ENCODE peak calls at places on chromosomes 1 and 21, in ten cellular contexts. X is BE2C; T is esophagus muscularis mucosa; Y is ovary; L is CD8-positive, alpha-beta memory T cell; B is A673; U is cardiac muscle cell; Q is adrenal gland; J is naive thymus-derived CD4-positive, alpha-beta T cell; I is K562. K is an unnamed sample.

GRCh38 chr1:31760422-31760900 is 3.7 kb downstream of the ADGRB2 start:
- DNase-seq in B (no peak), Y (no peak), U (no peak), Q (no peak), X (no peak), T (no peak), J (peak; percentile 41), L (no peak), I (no peak), K (no peak)

GRCh38 chr1:181972256-181972655 is 89.3 kb downstream of the ZNF648 start:
- DNase-seq in B (no peak), J (no peak), L (no peak), Y (no peak), T (no peak), I (no peak), X (no peak), U (no peak), Q (no peak), K (no peak)

GRCh38 chr1:91968334-91968733 is 19.1 kb downstream of the BRDT start:
- DNase-seq in L (no peak), T (no peak), X (no peak), B (no peak), I (no peak), Q (no peak), Y (no peak), U (no peak), J (no peak), K (no peak)

GRCh38 chr21:22062472-22063139 is 1064.4 kb downstream of the NCAM2 start:
- DNase-seq in Q (no peak), I (no peak), J (no peak), U (no peak), L (no peak), T (no peak), Y (no peak), B (no peak), X (no peak), K (no peak)

GRCh38 chr1:5594056-5594956 is 397.9 kb downstream of the NPHP4 start:
- DNase-seq in T (peak; percentile 72), Y (no peak), B (no peak), X (no peak), L (no peak), I (no peak), Q (no peak), J (no peak), U (no peak), K (no peak)

GRCh38 chr1:169102567-169102966 is 3.9 kb upstream of the ATP1B1 start:
- DNase-seq in Y (peak; percentile 24), Q (no peak), T (no peak), I (no peak), X (peak; percentile 23), J (no peak), B (peak; percentile 59), U (peak; percentile 64), L (no peak), K (no peak)

GRCh38 chr1:28266920-28267322 is 7.6 kb downstream of the SESN2 start:
- DNase-seq in U (no peak), Y (peak; percentile 54), B (no peak), L (no peak), Q (no peak), X (no peak), T (no peak), J (no peak), I (peak; percentile 78), K (no peak)

GRCh38 chr1:221887091-221887746 is 145.3 kb upstream of the DUSP10 start:
- DNase-seq in Y (no peak), L (no peak), U (no peak), J (no peak), I (peak; percentile 19), B (no peak), T (peak; percentile 91), X (peak; percentile 88), Q (peak; percentile 87), K (peak; percentile 92)

GRCh38 chr1:30523055-30524020 is 200.0 kb downstream of the MATN1 start:
- DNase-seq in T (no peak), L (no peak), Q (no peak), I (no peak), B (no peak), X (no peak), U (no peak), Y (no peak), J (no peak), K (peak; percentile 70)

GRCh38 chr1:96256391-96256790 is 465.2 kb upstream of the PTBP2 start:
- DNase-seq in T (no peak), I (no peak), J (no peak), L (no peak), U (no peak), X (no peak), Y (no peak), Q (no peak), B (no peak), K (no peak)

GRCh38 chr1:155173478-155174333 is at the start of gene TRIM46:
- DNase-seq in Q (peak; percentile 19), Y (no peak), X (peak; percentile 64), T (peak; percentile 55), L (peak; percentile 79), I (peak; percentile 71), U (no peak), J (no peak), B (peak; percentile 86), K (peak; percentile 51)

GRCh38 chr1:101379037-101379436 is 142.2 kb downstream of the S1PR1 start:
- DNase-seq in I (no peak), T (peak; percentile 80), Y (no peak), L (no peak), B (no peak), Q (no peak), J (no peak), U (no peak), X (no peak), K (no peak)

GRCh38 chr1:226111109-226111864 is 48.8 kb downstream of the H3-3A start:
- DNase-seq in L (no peak), I (peak; percentile 61), Y (no peak), Q (no peak), U (peak; percentile 40), B (no peak), J (no peak), T (no peak), X (no peak), K (no peak)

GRCh38 chr1:46117810-46118494 is 14.5 kb downstream of the PIK3R3 start:
- DNase-seq in Y (no peak), X (no peak), U (no peak), L (no peak), J (no peak), I (no peak), B (no peak), T (no peak), Q (no peak), K (no peak)

GRCh38 chr1:215143497-215143896 is 61.0 kb downstream of the KCNK2 start:
- DNase-seq in Y (no peak), L (no peak), X (no peak), U (peak; percentile 0), J (no peak), Q (no peak), B (no peak), T (no peak), I (no peak), K (no peak)

GRCh38 chr21:34204481-34205439 is 131.4 kb downstream of the MRPS6 start:
- DNase-seq in U (no peak), Q (no peak), Y (no peak), T (no peak), X (peak; percentile 57), B (no peak), I (no peak), J (no peak), L (no peak), K (no peak)

GRCh38 chr21:27190601-27191000 is 223.7 kb upstream of the ADAMTS5 start:
- DNase-seq in Y (no peak), T (no peak), J (no peak), I (no peak), Q (no peak), X (peak; percentile 43), U (peak; percentile 19), B (no peak), L (no peak), K (no peak)

DNA sequence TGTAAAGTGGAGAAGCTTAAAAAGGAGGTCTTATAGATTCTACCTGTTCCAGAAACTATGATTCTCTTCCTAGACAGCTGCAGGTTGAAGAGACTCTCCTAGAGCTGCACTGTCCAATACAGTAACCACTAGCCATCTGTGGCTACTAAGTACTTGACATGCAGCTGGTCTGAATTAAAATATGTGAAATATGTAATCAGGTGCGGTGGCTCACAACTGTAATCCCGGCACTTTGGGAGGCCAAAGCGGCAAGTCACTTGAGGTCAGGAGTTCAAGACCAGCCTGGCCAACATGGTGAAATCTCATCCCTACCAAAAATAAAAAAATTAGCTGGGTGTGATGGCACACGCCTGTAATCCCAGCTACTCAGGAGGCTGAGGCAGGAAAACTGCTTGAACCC is 15.8 kb downstream of the APP start:
- DNase-seq in X (no peak), T (no peak), L (no peak), Y (no peak), I (no peak), B (no peak), J (no peak), Q (no peak), U (no peak), K (no peak)
- H3K4me1 ChIP-seq in X (no peaks in the 10 kb centered on the region), T (peaks cover 71% of the 10 kb centered on the region), L (peaks cover 8% of the 10 kb centered on the region), Y (peaks cover 7% of the 10 kb centered on the region), I (no peaks in the 10 kb centered on the region), B (peaks cover 19% of the 10 kb centered on the region), J (no peaks in the 10 kb centered on the region), Q (peaks cover 9% of the 10 kb centered on the region), U (peaks cover 18% of the 10 kb centered on the region), K (no peaks in the 10 kb centered on the region)

GRCh38 chr1:204306076-204306475 is 53.7 kb downstream of the PLEKHA6 start:
- DNase-seq in I (no peak), T (no peak), Y (no peak), U (no peak), B (no peak), L (no peak), X (no peak), J (no peak), Q (no peak), K (no peak)
- H3K4me3 ChIP-seq in I (no peak overlapping the region), T (no peak overlapping the region), Y (no peak overlapping the region), U (no peak overlapping the region), B (no peak overlapping the region), L (no peak overlapping the region), X (no peak overlapping the region), J (no peak overlapping the region), Q (no peak overlapping the region), K (no peak overlapping the region)

GRCh38 chr1:163799190-163799805 is 477.5 kb downstream of the NUF2 start:
- DNase-seq in I (no peak), T (no peak), L (no peak), Q (no peak), J (no peak), Y (no peak), U (no peak), B (peak; percentile 77), X (no peak), K (no peak)
- H3K9me3 ChIP-seq in I (peaks cover 1% of the 10 kb centered on the region), T (no peaks in the 10 kb centered on the region), L (no peaks in the 10 kb centered on the region), Q (no peaks in the 10 kb centered on the region), J (no peaks in the 10 kb centered on the region), Y (no peaks in the 10 kb centered on the region), U (no peaks in the 10 kb centered on the region), B (no peaks in the 10 kb centered on the region), X (no peaks in the 10 kb centered on the region), K (no peaks in the 10 kb centered on the region)

GRCh38 chr1:1899967-1900327 is 9.1 kb upstream of the GNB1 start:
- DNase-seq in T (no peak), X (no peak), J (no peak), U (no peak), Y (no peak), L (no peak), Q (no peak), B (no peak), I (no peak), K (no peak)
- H3K4me1 ChIP-seq in T (peaks cover 6% of the 10 kb centered on the region), X (no peaks in the 10 kb centered on the region), J (no peaks in the 10 kb centered on the region), U (peaks cover 5% of the 10 kb centered on the region), Y (peaks cover 8% of the 10 kb centered on the region), L (peaks cover 14% of the 10 kb centered on the region), Q (peaks cover 7% of the 10 kb centered on the region), B (peaks cover 7% of the 10 kb centered on the region), I (peaks cover 38% of the 10 kb centered on the region), K (peaks cover 2% of the 10 kb centered on the region)